ENCODE peak calls at places on chromosome 22, in eight cellular contexts. One of them, this sample, is unnamed.

GRCh38 chr22:50732681-50733080 is 5.3 kb upstream of the ACR start:
- DNase-seq in amygdala: no peak
- DNase-seq in GM04504: no peak
- DNase-seq in astrocyte of the hippocampus: no peak
- DNase-seq in fibroblast of lung: no peak
- DNase-seq in mesothelial cell of epicardium: no peak
- DNase-seq in aorta: peak; percentile 41
- DNase-seq in left ventricle myocardium inferior: peak; percentile 11
- DNase-seq in this sample: no peak

GRCh38 chr22:39897841-39898240 is 3.0 kb upstream of the GRAP2 start:
- DNase-seq in mesothelial cell of epicardium: no peak
- DNase-seq in amygdala: no peak
- DNase-seq in left ventricle myocardium inferior: no peak
- DNase-seq in astrocyte of the hippocampus: no peak
- DNase-seq in GM04504: no peak
- DNase-seq in aorta: no peak
- DNase-seq in fibroblast of lung: no peak
- DNase-seq in this sample: no peak

GRCh38 chr22:49948958-49949913 is 11.3 kb upstream of the PIM3 start:
- DNase-seq in amygdala: no peak
- DNase-seq in astrocyte of the hippocampus: no peak
- DNase-seq in left ventricle myocardium inferior: no peak
- DNase-seq in GM04504: no peak
- DNase-seq in aorta: no peak
- DNase-seq in mesothelial cell of epicardium: no peak
- DNase-seq in fibroblast of lung: no peak
- DNase-seq in this sample: no peak

GRCh38 chr22:20536590-20537324 is 29.3 kb downstream of the MED15 start:
- DNase-seq in fibroblast of lung: no peak
- DNase-seq in mesothelial cell of epicardium: no peak
- DNase-seq in aorta: no peak
- DNase-seq in left ventricle myocardium inferior: peak; percentile 61
- DNase-seq in GM04504: no peak
- DNase-seq in amygdala: no peak
- DNase-seq in astrocyte of the hippocampus: no peak
- DNase-seq in this sample: no peak

GRCh38 chr22:18044548-18045271 is 20.3 kb upstream of the MICAL3 start:
- DNase-seq in fibroblast of lung: peak; percentile 56
- DNase-seq in aorta: no peak
- DNase-seq in astrocyte of the hippocampus: no peak
- DNase-seq in amygdala: peak; percentile 64
- DNase-seq in GM04504: no peak
- DNase-seq in mesothelial cell of epicardium: no peak
- DNase-seq in left ventricle myocardium inferior: peak; percentile 80
- DNase-seq in this sample: peak; percentile 47

GRCh38 chr22:42366815-42367581 is 65.2 kb downstream of the NFAM1 start:
- DNase-seq in astrocyte of the hippocampus: peak; percentile 49
- DNase-seq in mesothelial cell of epicardium: no peak
- DNase-seq in GM04504: no peak
- DNase-seq in amygdala: no peak
- DNase-seq in aorta: no peak
- DNase-seq in left ventricle myocardium inferior: peak; percentile 51
- DNase-seq in fibroblast of lung: no peak
- DNase-seq in this sample: no peak

GRCh38 chr22:23704829-23705228 is 14.0 kb downstream of the RGL4 start:
- DNase-seq in mesothelial cell of epicardium: no peak
- DNase-seq in fibroblast of lung: no peak
- DNase-seq in GM04504: no peak
- DNase-seq in astrocyte of the hippocampus: no peak
- DNase-seq in amygdala: no peak
- DNase-seq in left ventricle myocardium inferior: no peak
- DNase-seq in aorta: no peak
- DNase-seq in this sample: no peak

GRCh38 chr22:25702046-25702445 is 39.9 kb upstream of the MYO18B start:
- DNase-seq in mesothelial cell of epicardium: no peak
- DNase-seq in astrocyte of the hippocampus: peak; percentile 28
- DNase-seq in GM04504: no peak
- DNase-seq in aorta: no peak
- DNase-seq in left ventricle myocardium inferior: no peak
- DNase-seq in fibroblast of lung: peak; percentile 19
- DNase-seq in amygdala: no peak
- DNase-seq in this sample: no peak

GRCh38 chr22:48712558-48712957 is 1115.1 kb downstream of the BRD1 start:
- DNase-seq in left ventricle myocardium inferior: peak; percentile 5
- DNase-seq in astrocyte of the hippocampus: no peak
- DNase-seq in aorta: peak; percentile 55
- DNase-seq in amygdala: no peak
- DNase-seq in mesothelial cell of epicardium: no peak
- DNase-seq in GM04504: no peak
- DNase-seq in fibroblast of lung: no peak
- DNase-seq in this sample: no peak

GRCh38 chr22:19709063-19709769 is 5.1 kb upstream of the SEPTIN5 start:
- DNase-seq in fibroblast of lung: no peak
- DNase-seq in aorta: peak; percentile 79
- DNase-seq in mesothelial cell of epicardium: no peak
- DNase-seq in amygdala: no peak
- DNase-seq in GM04504: no peak
- DNase-seq in astrocyte of the hippocampus: no peak
- DNase-seq in left ventricle myocardium inferior: peak; percentile 66
- DNase-seq in this sample: no peak

GRCh38 chr22:44029069-44029468 is 5.0 kb downstream of the PARVB start:
- DNase-seq in astrocyte of the hippocampus: no peak
- DNase-seq in left ventricle myocardium inferior: no peak
- DNase-seq in mesothelial cell of epicardium: no peak
- DNase-seq in aorta: peak; percentile 2
- DNase-seq in GM04504: no peak
- DNase-seq in fibroblast of lung: no peak
- DNase-seq in amygdala: no peak
- DNase-seq in this sample: no peak

GRCh38 chr22:45164217-45165123 is 745 bp downstream of the NUP50 start:
- DNase-seq in left ventricle myocardium inferior: peak; percentile 24
- DNase-seq in mesothelial cell of epicardium: peak; percentile 48
- DNase-seq in amygdala: peak; percentile 35
- DNase-seq in GM04504: no peak
- DNase-seq in aorta: peak; percentile 83
- DNase-seq in fibroblast of lung: peak; percentile 33
- DNase-seq in astrocyte of the hippocampus: peak; percentile 44
- DNase-seq in this sample: no peak

GRCh38 chr22:35749808-35750207 is 32.1 kb downstream of the APOL5 start:
- DNase-seq in amygdala: no peak
- DNase-seq in aorta: no peak
- DNase-seq in left ventricle myocardium inferior: no peak
- DNase-seq in GM04504: no peak
- DNase-seq in astrocyte of the hippocampus: peak; percentile 39
- DNase-seq in mesothelial cell of epicardium: no peak
- DNase-seq in fibroblast of lung: peak; percentile 35
- DNase-seq in this sample: no peak

GRCh38 chr22:17430298-17430900 is 61.1 kb downstream of the CECR2 start:
- DNase-seq in left ventricle myocardium inferior: no peak
- DNase-seq in mesothelial cell of epicardium: no peak
- DNase-seq in GM04504: no peak
- DNase-seq in fibroblast of lung: peak; percentile 35
- DNase-seq in aorta: no peak
- DNase-seq in amygdala: no peak
- DNase-seq in astrocyte of the hippocampus: no peak
- DNase-seq in this sample: no peak